ENCODE peak calls at places on chromosome 17, in nine cellular contexts. M is CD8-positive, alpha-beta T cell; N is AG04450; I is prostate gland; T is IMR-90; K is cardiac muscle cell; S is fibroblast of lung; F is endodermal cell; O is left ventricle myocardium inferior. R is an unnamed sample.

GRCh38 chr17:4580291-4580690 is 4.0 kb upstream of the SMTNL2 start:
- DNase-seq in O (no peak), T (no peak), S (no peak), I (no peak), F (no peak), M (no peak), N (no peak), K (no peak), R (no peak)

GRCh38 chr17:75639771-75640555 is 6.7 kb downstream of the SMIM5 start:
- DNase-seq in O (no peak), T (no peak), F (peak), M (no peak), S (no peak), K (no peak), I (peak), N (no peak), R (no peak)

GRCh38 chr17:50177983-50178834 is 12.4 kb downstream of the SGCA start:
- DNase-seq in T (peak), N (peak), F (peak), I (peak), O (peak), S (peak), K (peak), M (peak), R (peak)

GRCh38 chr17:75873587-75874322 is 4.6 kb downstream of the TRIM47 start:
- DNase-seq in N (no peak), I (no peak), K (no peak), S (no peak), M (no peak), F (no peak), O (no peak), T (no peak), R (no peak)

GRCh38 chr17:49548506-49549310 is 27.0 kb upstream of the NXPH3 start:
- DNase-seq in I (no peak), F (peak), O (peak), N (no peak), K (peak), M (no peak), S (peak), T (peak), R (peak)

GRCh38 chr17:43314582-43314981 is 80.8 kb upstream of the RNU2-1 start:
- DNase-seq in N (no peak), S (no peak), K (no peak), I (no peak), F (peak), M (peak), T (no peak), O (no peak), R (no peak)

GRCh38 chr17:14355556-14355955 is 54.7 kb downstream of the HS3ST3B1 start:
- DNase-seq in I (no peak), O (no peak), K (no peak), F (peak), T (no peak), S (no peak), N (no peak), M (no peak), R (no peak)

GRCh38 chr17:40995121-40995520 is 1.2 kb upstream of the KRTAP3-3 start:
- DNase-seq in K (no peak), O (no peak), I (no peak), T (no peak), F (no peak), N (no peak), S (no peak), M (no peak), R (no peak)

GRCh38 chr17:2253768-2254406 is 49.7 kb downstream of the SMG6 start:
- DNase-seq in S (no peak), F (no peak), I (no peak), N (no peak), K (no peak), T (no peak), M (no peak), O (no peak), R (no peak)

GRCh38 chr17:40431231-40431602 is 12.0 kb upstream of the IGFBP4 start:
- DNase-seq in F (no peak), M (no peak), K (no peak), O (no peak), I (no peak), T (no peak), N (no peak), S (no peak), R (no peak)

GRCh38 chr17:37124074-37124824 is 175.5 kb downstream of the AATF start:
- DNase-seq in K (no peak), F (peak), M (no peak), S (peak), N (no peak), T (peak), O (no peak), I (no peak), R (no peak)

GRCh38 chr17:38897176-38897575 is 27.3 kb downstream of the LASP1 start:
- DNase-seq in N (no peak), T (peak), K (no peak), M (no peak), O (peak), I (no peak), S (no peak), F (no peak), R (no peak)

GRCh38 chr17:50147841-50148225 is 2.6 kb downstream of the PPP1R9B start:
- DNase-seq in S (peak), K (no peak), F (no peak), N (no peak), M (no peak), I (no peak), O (no peak), T (no peak), R (no peak)

GRCh38 chr17:77456951-77457548 is 316.3 kb downstream of the SEC14L1 start:
- DNase-seq in T (no peak), F (no peak), S (no peak), M (peak), I (no peak), O (no peak), K (no peak), N (no peak), R (no peak)

GRCh38 chr17:7888184-7888920 is at the start of gene CHD3:
- DNase-seq in S (peak), N (no peak), K (peak), F (no peak), T (peak), M (peak), I (peak), O (no peak), R (peak)

GRCh38 chr17:41428591-41429326 is 4.4 kb upstream of the KRT37 start:
- DNase-seq in O (no peak), K (no peak), S (peak), N (no peak), I (no peak), T (no peak), M (no peak), F (no peak), R (no peak)

GRCh38 chr17:7293821-7294613 is 422 bp downstream of the YBX2 start:
- DNase-seq in T (no peak), O (no peak), I (no peak), F (peak), N (no peak), M (no peak), S (no peak), K (peak), R (no peak)

GRCh38 chr17:40490289-40490853 is 11.1 kb downstream of the TNS4 start:
- DNase-seq in O (peak), I (peak), F (peak), K (peak), M (no peak), S (peak), N (peak), T (peak), R (peak)

GRCh38 chr17:61464121-61464905 is 12.1 kb downstream of the TBX4 start:
- DNase-seq in S (no peak), N (no peak), T (no peak), M (no peak), K (no peak), O (no peak), F (peak), I (no peak), R (no peak)

GRCh38 chr17:27396941-27397340 is 59.3 kb upstream of the KSR1 start:
- DNase-seq in I (no peak), N (no peak), F (no peak), O (no peak), S (peak), K (no peak), T (peak), M (no peak), R (no peak)

GRCh38 chr17:19275457-19276082 is 38.4 kb downstream of the EPN2 start:
- DNase-seq in O (no peak), M (no peak), T (peak), I (no peak), F (no peak), K (no peak), N (no peak), S (no peak), R (no peak)

GRCh38 chr17:81824595-81824994 is 8.5 kb downstream of the MCRIP1 start:
- DNase-seq in T (no peak), S (no peak), M (no peak), O (no peak), F (no peak), N (no peak), K (no peak), I (no peak), R (no peak)

GRCh38 chr17:77724876-77725615 is 233.5 kb upstream of the TNRC6C start:
- DNase-seq in S (no peak), I (no peak), N (no peak), M (peak), T (no peak), F (peak), K (no peak), O (no peak), R (no peak)

GRCh38 chr17:8057691-8058114 is 18.8 kb downstream of the ALOX15B start:
- DNase-seq in F (peak), O (no peak), N (peak), I (peak), T (peak), S (peak), M (peak), K (peak), R (peak)

GRCh38 chr17:2798679-2799078 is 2.4 kb downstream of the RAP1GAP2 start:
- DNase-seq in F (peak), M (no peak), I (no peak), N (no peak), S (no peak), T (no peak), K (no peak), O (no peak), R (no peak)

GRCh38 chr17:56309897-56310296 is 156.6 kb downstream of the ANKFN1 start:
- DNase-seq in O (no peak), F (no peak), T (peak), N (no peak), S (peak), M (no peak), K (no peak), I (no peak), R (no peak)
- H3K27ac ChIP-seq in O (no peak), F (no peak), T (no peak), N (no peak), S (no peak), M (no peak), K (no peak), I (no peak), R (no peak)

GRCh38 chr17:804541-805435 is 22.6 kb downstream of the MRM3 start:
- DNase-seq in I (no peak), F (no peak), T (no peak), O (no peak), K (no peak), N (no peak), M (no peak), S (no peak), R (no peak)

GRCh38 chr17:806346-807145 is 24.4 kb downstream of the MRM3 start:
- DNase-seq in T (no peak), F (no peak), I (no peak), N (no peak), S (no peak), K (no peak), M (no peak), O (no peak), R (no peak)

GRCh38 chr17:802901-803881 is 21.0 kb downstream of the MRM3 start:
- DNase-seq in O (no peak), I (no peak), S (no peak), T (no peak), N (no peak), K (no peak), M (no peak), F (no peak), R (no peak)

GRCh38 chr17:807146-808002 is 25.2 kb downstream of the MRM3 start:
- DNase-seq in T (no peak), S (no peak), O (no peak), N (no peak), I (no peak), F (no peak), K (no peak), M (no peak), R (no peak)

DNA sequence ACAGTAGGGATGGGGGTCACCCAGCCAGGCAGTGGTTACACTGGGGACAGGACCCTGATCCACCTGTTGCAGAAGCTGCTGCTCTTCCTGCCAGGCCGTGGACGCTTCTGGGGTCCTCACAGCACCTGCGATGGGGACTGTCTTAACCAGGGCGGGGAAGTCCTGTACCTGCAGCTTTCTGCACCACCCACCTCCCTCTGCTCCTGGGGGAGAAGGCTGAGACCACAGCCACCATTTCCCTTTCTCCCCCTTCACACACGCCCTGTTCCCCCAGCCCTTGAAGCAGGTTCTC is 25.8 kb downstream of the MRM3 start:
- DNase-seq in K (no peak), F (no peak), S (no peak), N (no peak), I (no peak), T (no peak), M (no peak), O (no peak), R (no peak)
- H3K4me3 ChIP-seq in K (no peak), F (no peak), S (no peak), N (no peak), I (no peak), T (no peak), M (no peak), O (no peak), R (no peak)

GRCh38 chr17:58195518-58196123 is 3.1 kb downstream of the EPX start:
- DNase-seq in I (no peak), N (no peak), K (no peak), S (no peak), F (no peak), M (no peak), O (no peak), T (no peak), R (no peak)

GRCh38 chr17:58192612-58193011 is at the start of gene EPX:
- DNase-seq in O (no peak), I (no peak), K (no peak), T (no peak), F (no peak), M (no peak), N (no peak), S (no peak), R (no peak)

GRCh38 chr17:58191259-58191896 is 1.1 kb upstream of the EPX start:
- DNase-seq in K (no peak), F (no peak), M (no peak), O (no peak), T (no peak), I (no peak), N (no peak), S (no peak), R (no peak)

GRCh38 chr17:58196610-58197009 is 4.1 kb downstream of the EPX start:
- DNase-seq in M (no peak), I (no peak), N (no peak), K (no peak), S (no peak), T (no peak), F (no peak), O (no peak), R (no peak)

DNA sequence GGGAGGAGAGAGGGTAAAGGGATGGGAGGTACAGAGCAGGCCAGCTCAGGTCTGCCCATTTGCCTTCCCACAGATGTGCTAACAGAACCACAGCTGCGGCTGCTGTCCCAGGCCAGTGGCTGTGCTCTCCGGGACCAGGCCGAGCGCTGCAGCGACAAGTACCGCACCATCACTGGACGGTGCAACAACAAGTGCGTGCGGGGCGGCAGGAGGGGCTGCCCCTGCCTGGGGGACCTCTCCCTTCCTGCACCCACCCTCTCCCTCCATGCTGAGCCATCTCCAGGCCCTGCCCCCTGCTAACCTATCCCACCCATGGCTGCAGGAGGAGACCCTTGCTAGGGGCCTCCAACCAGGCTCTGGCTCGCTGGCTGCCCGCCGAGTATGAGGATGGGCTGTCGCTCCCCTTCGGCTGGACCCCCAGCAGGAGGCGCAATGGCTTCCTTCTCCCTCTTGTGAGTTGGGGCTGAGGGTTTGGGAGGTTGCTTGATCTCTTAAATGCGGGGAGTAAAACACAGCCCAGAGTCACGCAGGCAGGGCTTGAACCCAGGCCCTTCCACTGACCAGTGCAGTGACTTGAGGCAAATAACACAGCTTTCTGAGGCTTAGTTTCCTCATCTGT is 1.2 kb downstream of the EPX start:
- DNase-seq in I (no peak), N (no peak), S (no peak), K (no peak), F (peak), O (no peak), T (no peak), M (no peak), R (no peak)
- TF ChIP-seq CTCF in I (no peak), N (no peak), S (no peak), K (no peak), F (peak), O (no peak), T (no peak), M (no peak), R (peak)

DNA sequence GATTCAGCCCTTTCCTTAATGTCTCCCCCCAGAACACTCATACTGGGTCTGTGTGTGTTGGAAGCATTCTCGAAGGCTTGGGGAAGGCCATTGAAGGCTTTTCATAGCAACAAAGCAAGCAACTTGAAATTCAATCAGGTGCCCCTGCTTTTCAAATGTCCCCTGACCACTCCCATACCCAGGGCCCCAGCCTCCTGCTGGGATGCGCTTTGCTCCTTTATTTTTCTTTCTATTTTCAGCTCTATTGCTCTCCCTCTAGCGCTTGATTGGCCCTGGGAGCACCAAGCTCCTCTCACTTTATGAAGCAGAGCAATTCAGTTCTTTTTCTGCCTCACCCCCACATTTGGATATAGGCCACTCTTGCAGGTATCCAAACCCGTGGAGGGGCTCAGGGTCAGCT is 92.0 kb downstream of the WSCD1 start:
- DNase-seq in I (no peak), M (no peak), N (no peak), S (no peak), T (no peak), F (peak), K (no peak), O (no peak), R (no peak)
- H3K27ac ChIP-seq in I (no peak), M (no peak), N (no peak), S (no peak), T (no peak), F (no peak), K (no peak), O (no peak), R (no peak)

GRCh38 chr17:78727057-78727456 is 55.0 kb downstream of the CYTH1 start:
- DNase-seq in I (no peak), F (no peak), K (no peak), N (no peak), T (no peak), M (no peak), S (no peak), O (no peak), R (no peak)

GRCh38 chr17:78729636-78730035 is 52.4 kb downstream of the CYTH1 start:
- DNase-seq in N (no peak), I (no peak), S (no peak), M (no peak), F (no peak), T (no peak), K (no peak), O (no peak), R (no peak)

GRCh38 chr17:78728495-78728894 is 53.6 kb downstream of the CYTH1 start:
- DNase-seq in K (no peak), T (no peak), O (no peak), S (no peak), I (no peak), M (no peak), F (no peak), N (no peak), R (no peak)

GRCh38 chr17:78726471-78727010 is 55.5 kb downstream of the CYTH1 start:
- DNase-seq in O (no peak), S (no peak), I (no peak), N (no peak), T (no peak), M (no peak), K (no peak), F (no peak), R (no peak)

GRCh38 chr17:78727476-78728229 is 54.4 kb downstream of the CYTH1 start:
- DNase-seq in M (no peak), S (no peak), T (no peak), I (no peak), K (no peak), O (no peak), N (no peak), F (no peak), R (no peak)
- H3K4me3 ChIP-seq in M (no peak), S (no peak), T (no peak), I (no peak), K (no peak), O (no peak), N (no peak), F (no peak), R (no peak)

DNA sequence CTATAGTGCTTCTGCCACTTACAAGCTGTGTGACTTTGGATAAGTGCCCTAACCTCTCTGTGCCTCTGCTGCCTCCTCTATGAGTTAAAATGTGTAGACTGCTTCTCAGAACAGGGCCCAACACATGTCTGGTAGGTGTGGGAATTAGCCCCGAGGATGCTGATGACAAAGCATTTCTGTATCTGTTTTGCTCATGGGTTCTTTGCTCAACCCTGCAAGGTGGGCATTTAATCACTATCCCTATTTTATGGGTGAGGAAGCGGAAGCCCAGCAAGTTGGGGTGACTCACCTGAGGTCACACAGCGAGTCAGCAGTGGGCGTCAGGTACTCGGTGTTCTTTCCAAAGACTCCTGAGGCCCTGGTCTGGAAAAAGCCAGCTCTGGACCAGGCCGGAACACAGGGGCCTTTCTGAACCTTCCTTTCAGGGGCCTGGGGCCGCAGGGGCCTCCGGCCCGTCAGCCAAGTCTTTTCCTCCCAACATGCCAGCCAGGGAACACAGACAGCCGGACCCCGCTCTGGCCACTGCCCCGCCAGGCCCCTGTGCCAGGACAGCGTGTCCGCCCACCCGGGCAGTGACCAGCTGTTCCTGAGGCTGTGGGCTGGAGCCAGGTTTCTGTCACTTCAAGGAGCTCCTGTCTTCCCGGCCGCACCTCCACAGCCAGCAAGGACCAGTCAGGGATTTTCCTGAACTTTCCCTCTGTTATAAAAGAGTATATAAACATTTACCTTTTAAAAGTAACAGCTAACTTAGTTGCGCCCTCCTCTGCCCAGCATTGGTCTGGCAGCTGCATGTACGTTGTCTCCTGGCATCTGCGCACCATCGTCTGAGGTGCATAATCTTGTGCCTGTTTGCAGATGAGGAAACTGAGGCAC is 62.5 kb downstream of the SREBF1 start:
- DNase-seq in F (no peak), K (no peak), T (peak), I (peak), M (no peak), N (no peak), O (peak), S (peak), R (no peak)
- TF ChIP-seq CTCF in F (peak), K (peak), T (peak), I (peak), M (no peak), N (peak), O (peak), S (peak), R (peak)

GRCh38 chr17:64185101-64185500 is 55.2 kb upstream of the ERN1 start:
- DNase-seq in K (no peak), I (no peak), S (no peak), M (no peak), O (no peak), N (no peak), F (no peak), T (no peak), R (no peak)
- H3K27ac ChIP-seq in K (no peak), I (no peak), S (no peak), M (no peak), O (peak), N (no peak), F (no peak), T (no peak), R (no peak)

R was measured in brain microvascular endothelial cell.